ENCODE peak calls at places on chromosomes 5 and 9, in four cellular contexts. J is right lobe of liver, T is fibroblast of lung, A is fibroblast of the aortic adventitia. H is an unnamed sample.

GRCh38 chr5:79255786-79256557 is 20.0 kb downstream of the JMY start:
- DNase-seq in A (peak; percentile 29), T (peak; percentile 25), J (no peak), H (peak; percentile 43)

GRCh38 chr9:89466451-89467277 is 31.2 kb downstream of the SEMA4D start:
- DNase-seq in J (no peak), A (no peak), T (no peak), H (no peak)

GRCh38 chr5:12902611-12903010 is 998.4 kb upstream of the CTNND2 start:
- DNase-seq in T (no peak), A (no peak), J (peak; percentile 65), H (no peak)

GRCh38 chr5:148913985-148914421 is 87.6 kb downstream of the ADRB2 start:
- DNase-seq in A (peak; percentile 94), T (peak; percentile 99), J (no peak), H (no peak)

GRCh38 chr5:144028644-144029043 is 141.8 kb downstream of the YIPF5 start:
- DNase-seq in T (peak; percentile 92), A (peak; percentile 97), J (no peak), H (no peak)

GRCh38 chr9:136342191-136343120 is 15.1 kb downstream of the GPSM1 start:
- DNase-seq in A (peak; percentile 44), J (peak; percentile 91), T (peak; percentile 70), H (peak; percentile 95)

GRCh38 chr5:65480306-65480865 is 1.3 kb downstream of the ADAMTS6 start:
- DNase-seq in J (peak; percentile 90), T (peak; percentile 87), A (peak; percentile 93), H (no peak)

GRCh38 chr9:134707731-134708671 is 66.4 kb downstream of the COL5A1 start:
- DNase-seq in A (no peak), T (no peak), J (no peak), H (no peak)

GRCh38 chr5:124697912-124698690 is 48.3 kb downstream of the ZNF608 start:
- DNase-seq in J (no peak), T (peak; percentile 73), A (peak; percentile 55), H (no peak)

GRCh38 chr9:113160571-113160970 is 9.8 kb downstream of the SLC31A2 start:
- DNase-seq in T (no peak), A (no peak), J (no peak), H (no peak)

GRCh38 chr9:120609636-120610035 is 29.7 kb upstream of the CDK5RAP2 start:
- DNase-seq in A (no peak), T (peak; percentile 51), J (no peak), H (no peak)

GRCh38 chr5:54098267-54098666 is 212.1 kb downstream of the ARL15 start:
- DNase-seq in A (no peak), J (no peak), T (no peak), H (peak; percentile 6)

GRCh38 chr9:34547960-34548603 is 25.3 kb upstream of the ENHO start:
- DNase-seq in J (peak; percentile 80), A (peak; percentile 61), T (peak; percentile 35), H (peak; percentile 83)

GRCh38 chr5:15794117-15794985 is 294.4 kb downstream of the FBXL7 start:
- DNase-seq in T (peak; percentile 23), A (peak; percentile 57), J (no peak), H (no peak)
- TF ChIP-seq CTCF in T (peak; percentile 16), A (peak; percentile 36), J (peak; percentile 36), H (peak; percentile 47)

DNA sequence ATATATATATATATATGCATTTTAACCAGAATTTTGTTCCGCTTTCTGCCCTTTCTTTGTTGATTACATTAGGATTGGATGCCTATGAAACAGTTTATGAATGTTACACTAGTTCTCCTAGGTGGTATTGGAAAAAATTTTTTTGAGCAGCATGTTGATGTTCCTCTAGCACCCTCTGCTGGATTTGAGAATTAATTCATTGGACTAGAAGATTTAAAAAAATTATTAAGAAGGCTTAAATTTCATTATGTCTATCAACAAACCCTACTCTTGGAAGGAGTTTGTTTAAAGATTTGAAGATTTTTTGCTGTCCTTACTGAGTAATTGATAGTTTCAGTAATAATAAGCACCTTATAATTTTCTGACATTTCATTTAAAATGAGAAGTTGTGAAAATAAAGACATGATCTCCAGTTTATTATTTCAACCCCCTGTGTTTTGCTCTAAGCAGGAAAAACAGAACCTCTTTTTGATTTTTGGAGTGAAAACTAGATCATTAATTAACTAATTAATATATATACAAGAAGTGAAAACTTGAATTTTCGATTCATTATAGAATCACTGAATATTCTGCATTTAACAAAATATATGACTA is 89.6 kb downstream of the CCDC171 start:
- DNase-seq in J (no peak), T (peak; percentile 38), A (peak; percentile 66), H (no peak)
- TF ChIP-seq CTCF in J (peak; percentile 60), T (peak; percentile 49), A (peak; percentile 58), H (peak; percentile 70)

GRCh38 chr5:171607863-171608262 is 177.8 kb upstream of the SMIM23 start:
- DNase-seq in T (no peak), J (no peak), A (no peak), H (no peak)

GRCh38 chr5:171610053-171610452 is 175.6 kb upstream of the SMIM23 start:
- DNase-seq in T (no peak), A (no peak), J (peak; percentile 18), H (no peak)

GRCh38 chr5:171604195-171604594 is 181.4 kb upstream of the SMIM23 start:
- DNase-seq in A (no peak), T (no peak), J (no peak), H (no peak)

GRCh38 chr5:171610686-171611085 is 174.9 kb upstream of the SMIM23 start:
- DNase-seq in A (no peak), J (no peak), T (no peak), H (no peak)

GRCh38 chr5:171606414-171607024 is 179.1 kb upstream of the SMIM23 start:
- DNase-seq in J (no peak), A (peak; percentile 11), T (no peak), H (no peak)
- TF ChIP-seq CTCF in J (peak; percentile 19), A (peak; percentile 45), T (peak; percentile 52), H (peak; percentile 52)

DNA sequence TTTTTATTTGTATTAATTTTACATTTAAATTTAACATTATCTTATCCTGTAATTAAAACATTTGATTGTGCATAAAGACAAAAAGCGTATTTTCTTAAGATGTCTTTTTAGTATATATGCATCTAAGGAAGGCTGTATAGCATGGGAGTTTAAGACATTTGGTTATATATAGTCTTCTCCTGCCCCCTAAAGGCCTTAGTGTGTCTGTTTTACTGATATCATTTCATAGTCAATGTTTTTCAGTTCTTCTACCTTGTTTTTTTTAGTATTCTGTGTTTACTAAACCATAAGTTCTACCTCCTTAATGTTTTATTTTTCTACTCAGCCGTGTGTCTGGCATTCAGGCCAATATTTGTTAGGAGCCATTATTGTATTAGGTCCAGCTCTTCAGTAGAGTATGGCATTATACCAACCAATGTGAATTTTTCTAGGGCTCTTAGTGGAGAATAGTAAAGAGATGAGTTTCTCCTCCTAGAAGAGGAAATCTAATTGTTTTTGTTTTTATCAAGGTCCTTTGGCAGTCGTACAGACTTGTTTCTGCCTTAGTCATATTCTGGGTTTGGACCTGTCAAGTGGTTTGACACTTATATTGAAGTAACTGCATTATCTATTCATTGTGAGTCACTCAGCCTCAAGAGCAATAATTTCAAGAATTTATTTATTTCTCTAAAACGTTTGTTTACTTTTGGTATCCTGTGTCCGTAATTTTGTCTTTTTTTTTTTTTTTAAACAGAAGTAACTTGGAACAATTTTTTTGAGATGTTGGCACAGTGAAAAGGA is 74.8 kb downstream of the SLF1 start:
- DNase-seq in T (peak; percentile 94), A (peak; percentile 87), J (no peak), H (no peak)
- TF ChIP-seq CTCF in T (peak; percentile 44), A (peak; percentile 45), J (peak; percentile 44), H (peak; percentile 64)

DNA sequence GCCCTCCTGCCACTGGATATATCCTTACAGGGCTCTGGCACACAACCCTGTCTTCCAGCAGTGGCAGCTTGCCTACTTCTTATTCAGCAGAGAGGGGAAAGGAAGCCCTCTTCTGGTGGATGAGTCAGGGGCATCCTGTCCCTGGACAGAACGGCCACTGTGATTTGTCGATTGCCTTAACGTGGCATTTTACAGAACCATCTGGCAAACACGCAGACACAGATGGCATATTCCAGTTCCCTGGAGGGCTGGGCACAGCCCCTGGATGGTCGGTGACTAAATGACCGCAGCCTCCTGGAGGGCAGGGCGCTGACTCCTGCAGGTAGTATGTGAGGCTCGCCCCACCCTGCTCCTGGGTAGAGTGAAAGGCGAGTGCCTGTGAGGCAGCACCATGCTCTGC is 62.1 kb downstream of the DCP2 start:
- DNase-seq in A (no peak), J (no peak), T (peak; percentile 81), H (no peak)
- TF ChIP-seq CTCF in A (no peak), J (no peak), T (no peak), H (no peak)

DNA sequence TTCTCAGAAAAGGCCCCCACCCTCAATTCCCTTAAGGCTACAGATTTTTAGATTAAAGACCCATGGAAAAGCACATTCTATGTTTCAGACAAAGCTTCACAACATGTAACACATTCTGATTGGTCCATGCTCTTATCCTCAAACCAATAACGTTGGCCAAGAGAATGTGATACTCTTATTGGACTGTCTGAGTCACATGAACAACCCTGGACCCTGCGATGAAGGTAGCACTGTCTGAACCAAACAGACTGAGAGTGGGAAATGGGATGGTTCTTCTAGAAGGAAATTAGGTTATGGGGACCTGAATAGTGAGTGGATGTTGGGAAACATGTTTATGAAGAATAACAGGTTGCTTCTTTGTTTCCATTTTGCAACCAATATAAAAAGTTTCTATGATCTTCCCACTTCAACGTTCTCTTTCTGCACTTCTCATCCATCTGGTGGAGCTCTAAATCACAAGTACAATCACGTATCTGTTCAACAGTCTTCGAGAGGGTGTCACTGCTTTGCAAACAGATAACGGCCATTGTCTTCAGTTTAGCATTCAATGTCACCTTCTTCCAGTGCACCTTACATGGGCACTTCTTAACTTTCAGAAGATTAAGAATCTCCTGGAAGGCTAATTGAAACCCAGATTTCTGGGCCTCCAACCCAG is 81.6 kb downstream of the PTCH1 start:
- DNase-seq in A (no peak), J (no peak), T (no peak), H (no peak)
- TF ChIP-seq CTCF in A (no peak), J (no peak), T (no peak), H (no peak)

DNA sequence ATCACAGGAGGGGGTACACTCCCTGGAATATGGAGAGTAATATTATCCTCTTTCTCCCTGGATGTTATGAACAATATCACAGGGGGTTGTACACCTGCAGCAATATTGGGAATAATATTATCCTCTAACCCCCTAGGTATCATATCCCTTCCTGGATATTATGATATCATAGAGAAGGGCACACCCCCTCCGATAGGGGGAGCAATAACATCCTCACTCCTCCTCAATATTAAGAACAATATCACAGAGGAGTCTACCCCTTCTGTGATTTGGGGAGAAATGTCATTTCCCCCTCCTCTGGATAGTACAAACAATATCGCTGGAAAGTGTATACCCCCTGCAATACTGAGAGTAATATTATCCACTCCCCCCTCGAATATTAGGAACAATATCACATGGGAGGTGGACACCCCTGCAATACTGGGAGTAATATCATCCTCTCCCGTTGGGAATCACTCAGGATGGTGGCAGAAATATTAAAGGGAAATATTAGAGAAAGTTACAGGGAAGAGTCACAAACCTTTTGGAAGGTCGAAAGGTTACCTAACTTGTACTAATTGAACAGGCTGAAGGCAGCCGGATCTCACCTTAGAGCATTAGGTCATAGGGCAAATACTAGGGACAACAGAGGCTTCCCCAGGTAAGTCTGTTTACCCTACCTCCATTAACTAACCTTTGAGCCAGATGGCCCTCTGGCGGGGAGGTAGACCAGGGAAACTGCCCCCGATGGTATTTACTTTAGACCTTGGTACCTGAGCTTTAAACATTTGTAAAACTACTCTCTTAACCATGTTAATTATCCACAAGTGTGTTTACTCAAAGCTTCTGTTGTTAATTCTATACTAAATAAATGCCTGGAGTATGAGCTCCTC is 57.5 kb upstream of the FREM1 start:
- DNase-seq in J (no peak), T (no peak), A (no peak), H (no peak)
- TF ChIP-seq CTCF in J (no peak), T (no peak), A (no peak), H (no peak)